ENCODE peak calls at places on chromosomes 7 and 10, in nine cellular contexts. M, F, Q, K, O, H, A, T and Y are unnamed samples.

GRCh38 chr10:4704034-4704545 is 121.9 kb upstream of the AKR1E2 start:
- DNase-seq in M (no peak), F (no peak), Q (no peak), K (peak), O (no peak), H (no peak), A (no peak), T (no peak), Y (no peak)

GRCh38 chr10:122246830-122247520 is 24.1 kb upstream of the BTBD16 start:
- DNase-seq in M (no peak), F (no peak), Q (no peak), K (no peak), O (no peak), H (no peak), A (no peak), T (no peak), Y (no peak)

GRCh38 chr7:123004931-123005330 is 9.4 kb upstream of the TAS2R16 start:
- DNase-seq in M (no peak), F (no peak), Q (no peak), K (no peak), O (no peak), H (no peak), A (no peak), T (no peak), Y (no peak)

GRCh38 chr10:104255244-104255981 is 721 bp downstream of the GSTO1 start:
- DNase-seq in M (no peak), F (peak), Q (no peak), K (peak), O (peak), H (no peak), A (no peak), T (no peak), Y (peak)

GRCh38 chr10:2938869-2939268 is 128.5 kb upstream of the PFKP start:
- DNase-seq in M (no peak), F (no peak), Q (no peak), K (no peak), O (no peak), H (no peak), A (no peak), T (no peak), Y (no peak)

GRCh38 chr10:27192284-27192683 is 37.1 kb downstream of the MASTL start:
- DNase-seq in M (no peak), F (peak), Q (no peak), K (peak), O (peak), H (no peak), A (no peak), T (no peak), Y (no peak)

GRCh38 chr7:95549818-95550529 is 46.3 kb downstream of the PDK4 start:
- DNase-seq in M (no peak), F (peak), Q (no peak), K (peak), O (peak), H (peak), A (no peak), T (peak), Y (peak)

GRCh38 chr7:132750056-132750455 is 173.8 kb upstream of the PLXNA4 start:
- DNase-seq in M (no peak), F (no peak), Q (no peak), K (no peak), O (no peak), H (no peak), A (no peak), T (no peak), Y (no peak)

GRCh38 chr7:133452611-133453010 is 199.7 kb downstream of the EXOC4 start:
- DNase-seq in M (no peak), F (no peak), Q (no peak), K (no peak), O (no peak), H (no peak), A (no peak), T (no peak), Y (no peak)

GRCh38 chr10:61628875-61629513 is 33.7 kb upstream of the CABCOCO1 start:
- DNase-seq in M (no peak), F (no peak), Q (no peak), K (peak), O (peak), H (no peak), A (no peak), T (no peak), Y (no peak)

GRCh38 chr10:132226586-132227405 is 40.0 kb downstream of the DPYSL4 start:
- DNase-seq in M (no peak), F (no peak), Q (no peak), K (no peak), O (no peak), H (no peak), A (no peak), T (no peak), Y (no peak)